ENCODE peak calls at places on chromosomes 4 and X, in ten cellular contexts. One of them, this sample, is unnamed.

GRCh38 chr4:144667500-144667899 is 21.5 kb downstream of the HHIP start:
- DNase-seq in tibial nerve: no peak
- DNase-seq in H9: no peak
- DNase-seq in ovary: no peak
- DNase-seq in foreskin keratinocyte: no peak
- DNase-seq in GM23338: no peak
- DNase-seq in B cell: no peak
- DNase-seq in nephron progenitor cell: no peak
- DNase-seq in natural killer cell: no peak
- DNase-seq in activated B cell treated with CpG ODN at 0.5 μM for 24 hours: no peak
- DNase-seq in this sample: no peak

GRCh38 chr4:108527729-108528128 is 92.6 kb upstream of the RPL34 start:
- DNase-seq in tibial nerve: no peak
- DNase-seq in H9: no peak
- DNase-seq in ovary: no peak
- DNase-seq in foreskin keratinocyte: no peak
- DNase-seq in GM23338: no peak
- DNase-seq in B cell: no peak
- DNase-seq in nephron progenitor cell: no peak
- DNase-seq in natural killer cell: no peak
- DNase-seq in activated B cell treated with CpG ODN at 0.5 μM for 24 hours: no peak
- DNase-seq in this sample: no peak

GRCh38 chrX:13646154-13646549 is 6.8 kb upstream of the TCEANC start:
- DNase-seq in tibial nerve: peak; percentile 33
- DNase-seq in H9: peak; percentile 65
- DNase-seq in ovary: peak; percentile 37
- DNase-seq in foreskin keratinocyte: no peak
- DNase-seq in GM23338: peak; percentile 76
- DNase-seq in B cell: no peak
- DNase-seq in nephron progenitor cell: peak; percentile 57
- DNase-seq in natural killer cell: no peak
- DNase-seq in activated B cell treated with CpG ODN at 0.5 μM for 24 hours: no peak
- DNase-seq in this sample: no peak

GRCh38 chr4:175092114-175092513 is 174.0 kb downstream of the ADAM29 start:
- DNase-seq in tibial nerve: no peak
- DNase-seq in H9: no peak
- DNase-seq in ovary: no peak
- DNase-seq in foreskin keratinocyte: no peak
- DNase-seq in GM23338: no peak
- DNase-seq in B cell: no peak
- DNase-seq in nephron progenitor cell: no peak
- DNase-seq in natural killer cell: no peak
- DNase-seq in activated B cell treated with CpG ODN at 0.5 μM for 24 hours: no peak
- DNase-seq in this sample: no peak

GRCh38 chr4:106985830-106986229 is 50.3 kb downstream of the DKK2 start:
- DNase-seq in tibial nerve: no peak
- DNase-seq in H9: no peak
- DNase-seq in ovary: no peak
- DNase-seq in foreskin keratinocyte: no peak
- DNase-seq in GM23338: no peak
- DNase-seq in B cell: no peak
- DNase-seq in nephron progenitor cell: no peak
- DNase-seq in natural killer cell: no peak
- DNase-seq in activated B cell treated with CpG ODN at 0.5 μM for 24 hours: no peak
- DNase-seq in this sample: no peak

GRCh38 chrX:10049246-10049645 is 82.1 kb downstream of the CLDN34 start:
- DNase-seq in tibial nerve: no peak
- DNase-seq in H9: no peak
- DNase-seq in ovary: no peak
- DNase-seq in foreskin keratinocyte: no peak
- DNase-seq in GM23338: no peak
- DNase-seq in B cell: no peak
- DNase-seq in nephron progenitor cell: no peak
- DNase-seq in natural killer cell: no peak
- DNase-seq in activated B cell treated with CpG ODN at 0.5 μM for 24 hours: no peak
- DNase-seq in this sample: no peak

GRCh38 chrX:8721536-8721935 is 10.4 kb downstream of the ANOS1 start:
- DNase-seq in tibial nerve: no peak
- DNase-seq in H9: peak; percentile 38
- DNase-seq in ovary: no peak
- DNase-seq in foreskin keratinocyte: no peak
- DNase-seq in GM23338: peak; percentile 52
- DNase-seq in B cell: no peak
- DNase-seq in nephron progenitor cell: no peak
- DNase-seq in natural killer cell: no peak
- DNase-seq in activated B cell treated with CpG ODN at 0.5 μM for 24 hours: no peak
- DNase-seq in this sample: no peak

GRCh38 chr4:180947421-180947820 is 1295.8 kb upstream of the TENM3 start:
- DNase-seq in tibial nerve: no peak
- DNase-seq in H9: no peak
- DNase-seq in ovary: no peak
- DNase-seq in foreskin keratinocyte: no peak
- DNase-seq in GM23338: no peak
- DNase-seq in B cell: no peak
- DNase-seq in nephron progenitor cell: no peak
- DNase-seq in natural killer cell: no peak
- DNase-seq in activated B cell treated with CpG ODN at 0.5 μM for 24 hours: no peak
- DNase-seq in this sample: no peak

GRCh38 chr4:54016504-54016903 is 47.9 kb downstream of the CHIC2 start:
- DNase-seq in tibial nerve: no peak
- DNase-seq in H9: no peak
- DNase-seq in ovary: no peak
- DNase-seq in foreskin keratinocyte: no peak
- DNase-seq in GM23338: no peak
- DNase-seq in B cell: no peak
- DNase-seq in nephron progenitor cell: no peak
- DNase-seq in natural killer cell: no peak
- DNase-seq in activated B cell treated with CpG ODN at 0.5 μM for 24 hours: no peak
- DNase-seq in this sample: no peak

GRCh38 chrX:12974797-12975669 is at the start of gene TMSB4X:
- DNase-seq in tibial nerve: peak; percentile 71
- DNase-seq in H9: peak; percentile 86
- DNase-seq in ovary: peak; percentile 83
- DNase-seq in foreskin keratinocyte: no peak
- DNase-seq in GM23338: peak; percentile 82
- DNase-seq in B cell: peak; percentile 78
- DNase-seq in nephron progenitor cell: peak; percentile 78
- DNase-seq in natural killer cell: peak; percentile 79
- DNase-seq in activated B cell treated with CpG ODN at 0.5 μM for 24 hours: peak; percentile 75
- DNase-seq in this sample: peak; percentile 58

GRCh38 chrX:149877636-149878035 is 3.3 kb upstream of the MAGEA8 start:
- DNase-seq in tibial nerve: no peak
- DNase-seq in H9: no peak
- DNase-seq in ovary: no peak
- DNase-seq in foreskin keratinocyte: peak; percentile 10
- DNase-seq in GM23338: no peak
- DNase-seq in B cell: no peak
- DNase-seq in nephron progenitor cell: no peak
- DNase-seq in natural killer cell: no peak
- DNase-seq in activated B cell treated with CpG ODN at 0.5 μM for 24 hours: no peak
- DNase-seq in this sample: no peak

GRCh38 chr4:69546121-69546520 is 50.4 kb upstream of the UGT2B4 start:
- DNase-seq in tibial nerve: no peak
- DNase-seq in H9: no peak
- DNase-seq in ovary: no peak
- DNase-seq in foreskin keratinocyte: peak; percentile 19
- DNase-seq in GM23338: no peak
- DNase-seq in B cell: no peak
- DNase-seq in nephron progenitor cell: no peak
- DNase-seq in natural killer cell: no peak
- DNase-seq in activated B cell treated with CpG ODN at 0.5 μM for 24 hours: no peak
- DNase-seq in this sample: no peak

GRCh38 chrX:69538321-69538876 is 34.3 kb downstream of the NALF2 start:
- DNase-seq in tibial nerve: peak; percentile 54
- DNase-seq in H9: peak; percentile 65
- DNase-seq in ovary: peak; percentile 69
- DNase-seq in foreskin keratinocyte: no peak
- DNase-seq in GM23338: peak; percentile 75
- DNase-seq in B cell: peak; percentile 78
- DNase-seq in nephron progenitor cell: peak; percentile 86
- DNase-seq in natural killer cell: peak; percentile 34
- DNase-seq in activated B cell treated with CpG ODN at 0.5 μM for 24 hours: peak; percentile 51
- DNase-seq in this sample: peak; percentile 23

GRCh38 chr4:145409393-145409792 is 72.3 kb upstream of the SMAD1 start:
- DNase-seq in tibial nerve: no peak
- DNase-seq in H9: no peak
- DNase-seq in ovary: no peak
- DNase-seq in foreskin keratinocyte: no peak
- DNase-seq in GM23338: no peak
- DNase-seq in B cell: no peak
- DNase-seq in nephron progenitor cell: no peak
- DNase-seq in natural killer cell: no peak
- DNase-seq in activated B cell treated with CpG ODN at 0.5 μM for 24 hours: no peak
- DNase-seq in this sample: no peak

GRCh38 chr4:123600426-123600825 is 203.8 kb downstream of the SPRY1 start:
- DNase-seq in tibial nerve: no peak
- DNase-seq in H9: no peak
- DNase-seq in ovary: no peak
- DNase-seq in foreskin keratinocyte: no peak
- DNase-seq in GM23338: peak; percentile 22
- DNase-seq in B cell: no peak
- DNase-seq in nephron progenitor cell: no peak
- DNase-seq in natural killer cell: no peak
- DNase-seq in activated B cell treated with CpG ODN at 0.5 μM for 24 hours: no peak
- DNase-seq in this sample: no peak

GRCh38 chr4:163556169-163556568 is 61.7 kb downstream of the TMA16 start:
- DNase-seq in tibial nerve: no peak
- DNase-seq in H9: no peak
- DNase-seq in ovary: no peak
- DNase-seq in foreskin keratinocyte: no peak
- DNase-seq in GM23338: peak; percentile 18
- DNase-seq in B cell: no peak
- DNase-seq in nephron progenitor cell: no peak
- DNase-seq in natural killer cell: no peak
- DNase-seq in activated B cell treated with CpG ODN at 0.5 μM for 24 hours: no peak
- DNase-seq in this sample: no peak

GRCh38 chr4:140071806-140072205 is 82.2 kb downstream of the MAML3 start:
- DNase-seq in tibial nerve: peak; percentile 42
- DNase-seq in H9: no peak
- DNase-seq in ovary: no peak
- DNase-seq in foreskin keratinocyte: no peak
- DNase-seq in GM23338: no peak
- DNase-seq in B cell: peak; percentile 22
- DNase-seq in nephron progenitor cell: no peak
- DNase-seq in natural killer cell: peak; percentile 48
- DNase-seq in activated B cell treated with CpG ODN at 0.5 μM for 24 hours: no peak
- DNase-seq in this sample: no peak

GRCh38 chr4:92012899-92013867 is 290.6 kb upstream of the GRID2 start:
- DNase-seq in tibial nerve: no peak
- DNase-seq in H9: peak; percentile 59
- DNase-seq in ovary: no peak
- DNase-seq in foreskin keratinocyte: no peak
- DNase-seq in GM23338: peak; percentile 76
- DNase-seq in B cell: no peak
- DNase-seq in nephron progenitor cell: peak; percentile 12
- DNase-seq in natural killer cell: no peak
- DNase-seq in activated B cell treated with CpG ODN at 0.5 μM for 24 hours: no peak
- DNase-seq in this sample: no peak

GRCh38 chr4:3073158-3074077 is 920 bp downstream of the HTT-AS start:
- DNase-seq in tibial nerve: no peak
- DNase-seq in H9: peak; percentile 45
- DNase-seq in ovary: peak; percentile 39
- DNase-seq in foreskin keratinocyte: no peak
- DNase-seq in GM23338: peak; percentile 45
- DNase-seq in B cell: no peak
- DNase-seq in nephron progenitor cell: no peak
- DNase-seq in natural killer cell: no peak
- DNase-seq in activated B cell treated with CpG ODN at 0.5 μM for 24 hours: no peak
- DNase-seq in this sample: no peak
- TF ChIP-seq CTCF in tibial nerve: no peak
- TF ChIP-seq CTCF in H9: peak; percentile 29
- TF ChIP-seq CTCF in ovary: no peak
- TF ChIP-seq CTCF in foreskin keratinocyte: no peak
- TF ChIP-seq CTCF in GM23338: peak; percentile 46
- TF ChIP-seq CTCF in B cell: no peak
- TF ChIP-seq CTCF in nephron progenitor cell: no peak
- TF ChIP-seq CTCF in natural killer cell: no peak
- TF ChIP-seq CTCF in activated B cell treated with CpG ODN at 0.5 μM for 24 hours: no peak
- TF ChIP-seq CTCF in this sample: no peak

DNA sequence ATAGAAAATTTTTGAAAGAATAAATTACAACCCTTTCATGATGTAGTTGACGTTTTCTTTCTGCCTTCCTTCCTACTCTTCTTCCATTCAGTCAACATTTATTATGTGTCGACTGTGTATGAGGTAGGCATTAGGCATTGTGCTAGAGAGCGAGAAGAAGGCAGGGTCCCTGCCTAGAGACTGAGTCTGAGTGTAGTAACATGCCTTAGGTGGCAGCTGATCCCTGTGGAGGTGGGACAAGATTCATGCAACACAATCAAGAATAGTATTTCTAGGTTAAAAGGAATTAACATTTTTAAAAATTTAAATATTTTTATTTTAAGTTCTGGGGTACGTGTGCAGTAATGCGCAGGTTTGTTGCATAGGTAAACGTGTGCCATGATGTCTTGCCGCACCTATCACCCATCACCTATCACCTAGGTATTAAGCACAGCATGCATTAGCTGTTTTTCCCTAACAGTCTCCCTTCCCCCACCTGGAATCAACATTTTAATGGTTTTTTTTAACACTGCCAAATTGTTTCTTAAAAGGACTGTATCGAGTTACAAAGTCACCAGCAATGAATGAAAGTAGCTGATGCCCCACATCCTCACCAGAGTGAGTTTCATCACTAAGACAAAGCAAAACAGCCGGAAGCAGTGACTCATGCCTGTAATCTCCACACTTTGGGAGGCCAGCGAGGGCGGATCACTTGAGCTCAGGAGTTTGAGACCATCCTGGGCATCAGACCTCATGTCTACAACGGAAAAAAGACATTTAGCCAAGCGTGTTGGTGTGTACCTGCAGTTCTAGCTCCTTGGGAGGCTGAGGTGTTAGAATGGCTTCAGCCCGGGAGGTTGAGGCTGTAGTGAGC is 84.0 kb downstream of the WWC2 start:
- DNase-seq in tibial nerve: no peak
- DNase-seq in H9: peak; percentile 94
- DNase-seq in ovary: peak; percentile 18
- DNase-seq in foreskin keratinocyte: no peak
- DNase-seq in GM23338: peak; percentile 97
- DNase-seq in B cell: no peak
- DNase-seq in nephron progenitor cell: peak; percentile 23
- DNase-seq in natural killer cell: no peak
- DNase-seq in activated B cell treated with CpG ODN at 0.5 μM for 24 hours: no peak
- DNase-seq in this sample: no peak
- TF ChIP-seq CTCF in tibial nerve: no peak
- TF ChIP-seq CTCF in H9: no peak
- TF ChIP-seq CTCF in ovary: no peak
- TF ChIP-seq CTCF in foreskin keratinocyte: no peak
- TF ChIP-seq CTCF in GM23338: no peak
- TF ChIP-seq CTCF in B cell: no peak
- TF ChIP-seq CTCF in nephron progenitor cell: no peak
- TF ChIP-seq CTCF in natural killer cell: no peak
- TF ChIP-seq CTCF in activated B cell treated with CpG ODN at 0.5 μM for 24 hours: no peak
- TF ChIP-seq CTCF in this sample: no peak

GRCh38 chrX:107775734-107776511 is at the start of gene TSC22D3:
- DNase-seq in tibial nerve: peak; percentile 69
- DNase-seq in H9: peak; percentile 81
- DNase-seq in ovary: peak; percentile 79
- DNase-seq in foreskin keratinocyte: peak; percentile 32
- DNase-seq in GM23338: peak; percentile 75
- DNase-seq in B cell: peak; percentile 63
- DNase-seq in nephron progenitor cell: peak; percentile 72
- DNase-seq in natural killer cell: no peak
- DNase-seq in activated B cell treated with CpG ODN at 0.5 μM for 24 hours: peak; percentile 29
- DNase-seq in this sample: peak; percentile 87
- TF ChIP-seq CTCF in tibial nerve: no peak
- TF ChIP-seq CTCF in H9: no peak
- TF ChIP-seq CTCF in ovary: no peak
- TF ChIP-seq CTCF in foreskin keratinocyte: peak; percentile 48
- TF ChIP-seq CTCF in GM23338: no peak
- TF ChIP-seq CTCF in B cell: no peak
- TF ChIP-seq CTCF in nephron progenitor cell: no peak
- TF ChIP-seq CTCF in natural killer cell: no peak
- TF ChIP-seq CTCF in activated B cell treated with CpG ODN at 0.5 μM for 24 hours: no peak
- TF ChIP-seq CTCF in this sample: no peak

GRCh38 chr4:37243722-37244582 is 591 bp upstream of the NWD2 start:
- DNase-seq in tibial nerve: no peak
- DNase-seq in H9: peak; percentile 80
- DNase-seq in ovary: no peak
- DNase-seq in foreskin keratinocyte: peak; percentile 10
- DNase-seq in GM23338: peak; percentile 83
- DNase-seq in B cell: no peak
- DNase-seq in nephron progenitor cell: peak; percentile 55
- DNase-seq in natural killer cell: no peak
- DNase-seq in activated B cell treated with CpG ODN at 0.5 μM for 24 hours: no peak
- DNase-seq in this sample: no peak
- TF ChIP-seq CTCF in tibial nerve: no peak
- TF ChIP-seq CTCF in H9: peak; percentile 80
- TF ChIP-seq CTCF in ovary: no peak
- TF ChIP-seq CTCF in foreskin keratinocyte: no peak
- TF ChIP-seq CTCF in GM23338: peak; percentile 80
- TF ChIP-seq CTCF in B cell: no peak
- TF ChIP-seq CTCF in nephron progenitor cell: peak; percentile 41
- TF ChIP-seq CTCF in natural killer cell: no peak
- TF ChIP-seq CTCF in activated B cell treated with CpG ODN at 0.5 μM for 24 hours: no peak
- TF ChIP-seq CTCF in this sample: no peak

This sample was measured in gastrocnemius medialis.